ENCODE peak calls at places on chromosomes 12 and 14, in seven cellular contexts. L, J, Y, D, F, V and T are unnamed samples.

GRCh38 chr12:115898670-115899069 is 378.8 kb downstream of the MED13L start:
- DNase-seq in D (no peak), L (no peak), J (no peak), F (no peak), Y (no peak), V (no peak), T (no peak)

GRCh38 chr12:52814710-52815155 is 817 bp upstream of the KRT4 start:
- DNase-seq in Y (no peak), L (no peak), D (no peak), F (no peak), J (no peak), V (no peak), T (no peak)

GRCh38 chr12:89278169-89278568 is 74.1 kb downstream of the DUSP6 start:
- DNase-seq in L (no peak), F (no peak), J (no peak), Y (no peak), V (no peak), D (no peak), T (no peak)

GRCh38 chr14:58607571-58608317 is 30.0 kb upstream of the DACT1 start:
- DNase-seq in D (no peak), Y (peak), V (no peak), J (no peak), L (no peak), F (no peak), T (peak)

GRCh38 chr14:38257500-38257899 is 1.6 kb upstream of the CLEC14A start:
- DNase-seq in L (no peak), D (no peak), Y (peak), F (no peak), V (no peak), J (no peak), T (no peak)

GRCh38 chr12:111761099-111761498 is 5.6 kb upstream of the ALDH2 start:
- DNase-seq in L (no peak), D (no peak), V (no peak), F (no peak), J (no peak), Y (no peak), T (no peak)

GRCh38 chr12:120183211-120183631 is 11.3 kb downstream of the GCN1 start:
- DNase-seq in L (no peak), J (peak), Y (no peak), V (no peak), D (no peak), F (no peak), T (no peak)

GRCh38 chr14:101620039-101620788 is 58.9 kb downstream of the DIO3 start:
- DNase-seq in F (no peak), Y (no peak), J (no peak), L (no peak), D (no peak), V (no peak), T (no peak)

GRCh38 chr12:96770239-96770780 is 136.7 kb upstream of the NEDD1 start:
- DNase-seq in V (no peak), F (no peak), L (no peak), J (no peak), Y (no peak), D (no peak), T (no peak)

GRCh38 chr14:105531088-105531957 is 4.9 kb downstream of the TMEM121 start:
- DNase-seq in Y (no peak), F (no peak), J (no peak), L (no peak), V (no peak), D (no peak), T (no peak)

GRCh38 chr14:105533391-105533790 is 7.0 kb downstream of the TMEM121 start:
- DNase-seq in V (no peak), Y (no peak), L (no peak), F (no peak), J (no peak), D (no peak), T (no peak)

GRCh38 chr14:105532111-105532623 is 5.8 kb downstream of the TMEM121 start:
- DNase-seq in L (no peak), F (no peak), Y (no peak), J (no peak), D (no peak), V (no peak), T (no peak)

GRCh38 chr14:105533811-105534498 is 7.6 kb downstream of the TMEM121 start:
- DNase-seq in Y (no peak), J (no peak), V (no peak), F (no peak), L (no peak), D (no peak), T (no peak)

DNA sequence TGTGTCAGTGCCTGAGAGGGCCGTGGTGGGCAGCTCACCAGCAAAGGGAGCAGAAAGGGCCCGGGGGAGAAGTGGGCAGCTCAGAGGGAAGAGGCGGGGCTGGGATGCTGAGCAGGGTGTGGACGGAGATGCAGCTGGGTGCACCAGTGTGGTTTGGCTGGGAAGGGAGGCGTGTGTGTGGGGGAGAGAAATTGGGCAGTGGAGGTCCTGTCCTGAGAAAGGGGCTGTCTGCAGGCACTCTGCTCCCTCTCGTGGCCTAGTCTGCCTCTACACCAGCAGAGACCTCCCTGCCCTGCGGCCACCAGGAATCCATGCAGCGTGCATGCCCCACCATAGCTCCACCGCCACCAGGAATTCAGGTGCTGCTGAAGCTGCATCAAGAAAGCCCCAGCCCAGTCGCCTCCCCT is 6.4 kb downstream of the TMEM121 start:
- DNase-seq in L (no peak), V (peak), J (no peak), Y (no peak), D (peak), F (no peak), T (no peak)
- TF ChIP-seq CTCF in L (peak), V (peak), J (no peak), Y (peak), D (no peak), F (peak), T (peak)

GRCh38 chr12:41230756-41231155 is 42.6 kb downstream of the PDZRN4 start:
- DNase-seq in J (no peak), D (no peak), V (no peak), Y (no peak), L (no peak), F (no peak), T (no peak)
- TF ChIP-seq CTCF in J (no peak), D (no peak), V (no peak), Y (no peak), L (no peak), F (no peak), T (no peak)

DNA sequence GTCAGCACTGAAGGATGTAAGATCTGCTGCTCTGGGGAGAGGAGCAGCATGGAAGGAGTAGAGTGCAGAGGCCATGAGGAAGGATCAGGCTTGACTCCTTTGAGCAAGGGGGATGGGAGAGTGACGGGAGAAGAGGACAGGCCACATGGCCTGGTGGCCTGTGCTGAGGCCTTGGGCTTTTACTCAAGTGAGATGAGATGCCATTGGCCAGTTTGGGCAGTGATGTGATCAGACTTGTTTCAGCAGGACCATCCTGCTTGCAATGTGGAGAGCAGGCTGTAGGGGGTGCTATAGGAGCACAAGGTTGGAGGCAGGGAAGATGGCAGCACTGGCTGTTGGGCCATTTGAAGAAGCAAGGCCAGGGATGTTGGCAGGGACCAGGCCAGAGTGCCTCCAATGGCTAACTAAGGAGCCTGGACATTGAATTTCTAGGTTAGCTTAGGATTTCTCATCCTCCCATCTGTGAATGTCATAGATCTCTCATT is 23.6 kb downstream of the FGF23 start:
- DNase-seq in F (peak), Y (peak), V (no peak), D (peak), J (no peak), L (peak), T (no peak)
- TF ChIP-seq CTCF in F (peak), Y (peak), V (peak), D (peak), J (no peak), L (no peak), T (peak)

GRCh38 chr12:104823985-104824441 is 134.1 kb downstream of the SLC41A2 start:
- DNase-seq in V (no peak), Y (no peak), D (no peak), L (peak), F (no peak), J (no peak), T (no peak)

GRCh38 chr12:104828015-104828414 is 130.1 kb downstream of the SLC41A2 start:
- DNase-seq in V (no peak), L (no peak), Y (no peak), J (no peak), F (no peak), D (no peak), T (no peak)

GRCh38 chr12:104825408-104825807 is 132.7 kb downstream of the SLC41A2 start:
- DNase-seq in L (no peak), Y (no peak), V (no peak), J (no peak), F (no peak), D (peak), T (no peak)

GRCh38 chr12:104827587-104827986 is 130.5 kb downstream of the SLC41A2 start:
- DNase-seq in J (no peak), L (no peak), Y (no peak), D (peak), F (no peak), V (no peak), T (no peak)
- TF ChIP-seq CTCF in J (peak), L (no peak), Y (peak), D (peak), F (peak), V (no peak), T (peak)

GRCh38 chr12:80472912-80473500 is 29.0 kb downstream of the PTPRQ start:
- DNase-seq in L (peak), Y (peak), V (peak), F (peak), D (peak), J (no peak), T (peak)
- TF ChIP-seq CTCF in L (peak), Y (peak), V (peak), F (peak), D (no peak), J (peak), T (peak)

DNA sequence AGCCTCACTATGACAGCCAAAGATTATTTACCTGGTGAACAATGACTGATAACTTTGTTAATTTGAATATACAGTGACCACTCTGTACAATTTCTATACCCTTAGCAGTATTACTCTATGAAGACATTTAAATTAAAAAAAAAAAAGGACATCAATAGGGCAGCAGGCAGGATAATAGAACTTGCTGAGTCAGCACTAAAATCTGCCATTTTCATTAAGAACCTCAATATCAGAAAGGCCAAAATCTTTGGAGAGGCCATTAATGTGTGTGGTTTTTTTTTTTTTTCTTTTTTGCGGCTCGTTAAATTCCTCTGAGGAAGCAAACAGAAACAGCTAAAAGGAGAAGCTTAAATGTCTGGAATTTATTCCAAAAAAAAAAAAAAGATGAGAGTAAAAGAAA is 73.7 kb downstream of the FOXN3 start:
- DNase-seq in D (no peak), Y (no peak), J (no peak), F (no peak), V (no peak), L (no peak), T (no peak)
- TF ChIP-seq CTCF in D (no peak), Y (no peak), J (no peak), F (no peak), V (no peak), L (no peak), T (no peak)

DNA sequence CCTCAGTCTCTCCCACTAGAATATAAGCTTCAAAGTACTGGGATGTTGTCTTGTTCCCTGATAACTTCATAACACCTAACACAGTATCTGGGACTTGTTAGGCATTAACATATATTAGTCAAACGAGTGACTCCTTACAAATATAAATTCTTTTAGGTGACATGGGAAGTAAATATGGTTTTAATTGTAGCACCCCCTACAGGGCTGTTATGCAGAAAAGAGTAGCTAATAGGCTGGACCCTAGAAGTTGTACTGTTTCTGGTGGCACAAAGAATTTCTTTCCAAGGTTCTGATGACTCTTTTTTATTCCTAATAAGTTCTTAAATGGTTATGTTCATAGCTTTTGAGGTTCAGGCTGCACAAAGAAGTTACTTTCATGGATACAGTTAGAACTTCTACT is 29.8 kb downstream of the GPATCH2L start:
- DNase-seq in F (no peak), V (no peak), J (no peak), D (no peak), Y (peak), L (no peak), T (no peak)
- TF ChIP-seq CTCF in F (peak), V (no peak), J (no peak), D (no peak), Y (no peak), L (no peak), T (peak)

GRCh38 chr12:14618990-14619389 is 51.3 kb upstream of the PLBD1 start:
- DNase-seq in L (no peak), F (no peak), J (no peak), Y (peak), D (no peak), V (peak), T (no peak)
- TF ChIP-seq CTCF in L (peak), F (peak), J (peak), Y (peak), D (no peak), V (peak), T (peak)

GRCh38 chr12:55935742-55936151 is 4.8 kb downstream of the DGKA start:
- DNase-seq in D (peak), L (no peak), Y (no peak), V (no peak), F (no peak), J (no peak), T (no peak)
- TF ChIP-seq CTCF in D (no peak), L (no peak), Y (no peak), V (no peak), F (no peak), J (no peak), T (peak)

GRCh38 chr12:54208591-54208990 is 19.8 kb upstream of the SMUG1 start:
- DNase-seq in F (no peak), Y (no peak), D (no peak), V (no peak), L (no peak), J (no peak), T (no peak)

GRCh38 chr12:54206807-54207206 is 18.0 kb upstream of the SMUG1 start:
- DNase-seq in Y (no peak), J (no peak), V (no peak), L (no peak), D (no peak), F (no peak), T (no peak)

GRCh38 chr12:54204316-54204715 is 15.5 kb upstream of the SMUG1 start:
- DNase-seq in F (no peak), Y (no peak), J (no peak), V (no peak), D (no peak), L (no peak), T (no peak)

GRCh38 chr12:54210400-54210790 is 21.6 kb upstream of the SMUG1 start:
- DNase-seq in J (no peak), V (no peak), F (no peak), Y (no peak), D (no peak), L (no peak), T (no peak)

GRCh38 chr12:54207539-54208267 is 18.9 kb upstream of the SMUG1 start:
- DNase-seq in L (peak), J (peak), D (peak), Y (peak), F (no peak), V (peak), T (no peak)
- TF ChIP-seq CTCF in L (peak), J (peak), D (peak), Y (peak), F (peak), V (peak), T (peak)